ENCODE peak calls at places on chromosomes 16 and 17, in ten cellular contexts. E is ovary; P is activated naive CD8-positive, alpha-beta T cell treated with anti-CD3 and anti-CD28 coated beads, Interleukin-2, amount 50 U/mL, for 24 hours; T is NCI-H748 treated with DMSO at 0.1 percent for 48 hours; W is ascending aorta; N is PC-9; I is NCI-H1105 treated with DMSO at 0.1 percent for 48 hours; A is astrocyte of the cerebellum; F is GM03348; H is IMR-90. S is an unnamed sample.
A peak's percentile ranks its signal among the peaks of the same experiment; 100 is the strongest.

GRCh38 chr17:39187152-39187830 is 10.2 kb downstream of the CACNB1 start:
- DNase-seq in F (no peak), A (no peak), P (no peak), H (no peak), I (no peak), E (no peak), T (no peak), N (no peak), W (no peak), S (no peak)

GRCh38 chr17:12730931-12731521 is 58.3 kb upstream of the ARHGAP44 start:
- DNase-seq in E (no peak), T (no peak), I (no peak), N (peak; percentile 8), A (no peak), W (peak; percentile 96), P (no peak), H (peak; percentile 78), F (peak; percentile 56), S (peak; percentile 80)

GRCh38 chr16:48231675-48232214 is 12.4 kb upstream of the LONP2 start:
- DNase-seq in I (peak; percentile 33), W (no peak), F (peak; percentile 56), E (no peak), N (peak; percentile 29), H (peak; percentile 49), P (peak; percentile 47), T (no peak), A (peak; percentile 4), S (peak; percentile 16)

GRCh38 chr16:81945665-81946064 is 65.6 kb downstream of the SDR42E1 start:
- DNase-seq in T (no peak), P (no peak), H (peak; percentile 12), I (no peak), N (no peak), A (peak; percentile 16), W (no peak), E (no peak), F (peak; percentile 76), S (peak; percentile 45)

GRCh38 chr16:68300736-68301459 is 9.8 kb downstream of the SLC7A6OS start:
- DNase-seq in E (no peak), I (no peak), W (no peak), P (no peak), H (no peak), T (no peak), N (no peak), F (peak; percentile 33), A (no peak), S (no peak)

GRCh38 chr17:71237903-71238538 is 882.8 kb upstream of the SOX9 start:
- DNase-seq in P (no peak), I (peak; percentile 48), E (no peak), N (no peak), W (no peak), F (peak; percentile 51), T (peak; percentile 40), H (peak; percentile 53), A (peak; percentile 44), S (peak; percentile 57)

GRCh38 chr17:10761281-10761680 is 31.5 kb upstream of the TMEM220 start:
- DNase-seq in I (no peak), F (no peak), H (no peak), N (no peak), A (no peak), T (no peak), E (no peak), W (no peak), P (no peak), S (no peak)

GRCh38 chr17:75594499-75595283 is 7.1 kb downstream of the MYO15B start:
- DNase-seq in W (no peak), I (no peak), F (no peak), E (peak; percentile 28), A (no peak), N (no peak), P (no peak), T (no peak), H (no peak), S (no peak)

GRCh38 chr16:2160915-2161551 is 5.5 kb downstream of the TRAF7 start:
- DNase-seq in E (peak; percentile 53), W (peak; percentile 75), I (no peak), A (no peak), H (peak; percentile 69), F (peak; percentile 85), T (no peak), N (no peak), P (no peak), S (no peak)

GRCh38 chr16:30561212-30561816 is 3.1 kb upstream of the ZNF764 start:
- DNase-seq in T (no peak), I (no peak), H (no peak), W (no peak), F (peak; percentile 41), N (peak; percentile 53), E (peak; percentile 71), P (peak; percentile 29), A (no peak), S (no peak)

GRCh38 chr16:23823475-23824407 is 12.0 kb upstream of the PRKCB start:
- DNase-seq in N (no peak), F (no peak), I (no peak), W (no peak), T (no peak), H (no peak), A (no peak), E (no peak), P (no peak), S (no peak)

GRCh38 chr17:21524211-21524591 is 148.0 kb downstream of the KCNJ12 start:
- DNase-seq in N (no peak), E (no peak), F (no peak), T (no peak), P (no peak), H (peak; percentile 81), W (no peak), A (no peak), I (no peak), S (no peak)

GRCh38 chr17:54944796-54945195 is 23.7 kb downstream of the COX11 start:
- DNase-seq in P (no peak), H (peak; percentile 12), T (no peak), I (no peak), A (no peak), W (no peak), F (peak; percentile 29), E (no peak), N (no peak), S (no peak)

GRCh38 chr16:21256636-21257035 is 21.5 kb downstream of the CRYM start:
- DNase-seq in N (no peak), H (no peak), E (no peak), A (no peak), I (no peak), P (no peak), T (no peak), F (no peak), W (no peak), S (no peak)

GRCh38 chr17:41549596-41550039 is 21.5 kb upstream of the KRT19 start:
- DNase-seq in A (no peak), H (peak; percentile 56), W (no peak), P (no peak), E (no peak), I (no peak), N (peak; percentile 43), T (no peak), F (no peak), S (no peak)

GRCh38 chr16:70778901-70779309 is 22.1 kb downstream of the VAC14 start:
- DNase-seq in F (peak; percentile 89), A (peak; percentile 66), T (peak; percentile 12), P (no peak), I (peak; percentile 20), H (peak; percentile 92), N (peak; percentile 35), E (peak; percentile 83), W (peak; percentile 77), S (peak; percentile 89)

GRCh38 chr16:57894390-57895080 is 76.4 kb downstream of the CNGB1 start:
- DNase-seq in N (no peak), T (no peak), A (no peak), W (no peak), I (no peak), H (no peak), P (no peak), E (no peak), F (no peak), S (no peak)

GRCh38 chr16:4489030-4489429 is 12.8 kb downstream of the HMOX2 start:
- DNase-seq in W (no peak), A (peak; percentile 73), F (peak; percentile 78), T (no peak), H (peak; percentile 90), E (no peak), P (no peak), N (no peak), I (no peak), S (peak; percentile 72)

GRCh38 chr17:3035256-3035967 is 28.0 kb downstream of the OR1D5 start:
- DNase-seq in W (no peak), H (no peak), I (no peak), T (no peak), F (no peak), E (no peak), N (no peak), A (no peak), P (no peak), S (no peak)

GRCh38 chr17:1730345-1731193 is 6.1 kb downstream of the WDR81 start:
- DNase-seq in F (no peak), I (no peak), H (peak; percentile 50), W (peak; percentile 85), A (peak; percentile 39), E (peak; percentile 98), P (no peak), N (peak; percentile 54), T (no peak), S (peak; percentile 82)

GRCh38 chr16:19167710-19168172 is 299 bp upstream of the SYT17 start:
- DNase-seq in I (peak; percentile 48), H (peak; percentile 48), F (peak; percentile 86), T (peak; percentile 49), A (peak; percentile 19), P (peak; percentile 57), N (peak; percentile 90), E (peak; percentile 29), W (peak; percentile 75), S (peak; percentile 28)

GRCh38 chr17:14334261-14334860 is 33.5 kb downstream of the HS3ST3B1 start:
- DNase-seq in I (no peak), T (no peak), H (no peak), W (no peak), P (no peak), N (no peak), A (no peak), F (no peak), E (no peak), S (no peak)

GRCh38 chr16:20348365-20349185 is 3.9 kb downstream of the UMOD start:
- DNase-seq in W (no peak), I (no peak), P (no peak), A (no peak), E (no peak), H (no peak), F (no peak), T (peak; percentile 1), N (no peak), S (no peak)

GRCh38 chr17:82838386-82839063 is 1.3 kb downstream of the ZNF750 start:
- DNase-seq in E (no peak), H (peak; percentile 17), N (peak; percentile 76), I (no peak), P (no peak), W (no peak), F (no peak), A (no peak), T (no peak), S (peak; percentile 2)